ENCODE peak calls at places on chromosomes 2 and 18, in four cellular contexts. One of them, this sample, is unnamed.

GRCh38 chr18:46555724-46556123 is 101.3 kb downstream of the LOXHD1 start:
- DNase-seq in endothelial cell of umbilical vein: peak
- DNase-seq in HepG2: peak
- DNase-seq in A549: peak
- DNase-seq in this sample: peak

GRCh38 chr18:46621111-46621766 is 35.8 kb downstream of the LOXHD1 start:
- DNase-seq in endothelial cell of umbilical vein: no peak
- DNase-seq in HepG2: no peak
- DNase-seq in A549: no peak
- DNase-seq in this sample: no peak

GRCh38 chr2:15920696-15921095 is 19.7 kb upstream of the MYCN start:
- DNase-seq in endothelial cell of umbilical vein: no peak
- DNase-seq in HepG2: no peak
- DNase-seq in A549: no peak
- DNase-seq in this sample: no peak

GRCh38 chr18:32772580-32773186 is at the start of gene KLHL14:
- DNase-seq in endothelial cell of umbilical vein: no peak
- DNase-seq in HepG2: no peak
- DNase-seq in A549: no peak
- DNase-seq in this sample: no peak

GRCh38 chr2:121429119-121429903 is 101.4 kb upstream of the RNU4ATAC start:
- DNase-seq in endothelial cell of umbilical vein: no peak
- DNase-seq in HepG2: no peak
- DNase-seq in A549: no peak
- DNase-seq in this sample: no peak

GRCh38 chr18:60082790-60083189 is 183.0 kb downstream of the PMAIP1 start:
- DNase-seq in endothelial cell of umbilical vein: no peak
- DNase-seq in HepG2: no peak
- DNase-seq in A549: no peak
- DNase-seq in this sample: no peak

GRCh38 chr2:175131252-175131651 is 36.8 kb downstream of the ATF2 start:
- DNase-seq in endothelial cell of umbilical vein: no peak
- DNase-seq in HepG2: no peak
- DNase-seq in A549: no peak
- DNase-seq in this sample: no peak

GRCh38 chr2:127035212-127035611 is 71.7 kb downstream of the BIN1 start:
- DNase-seq in endothelial cell of umbilical vein: no peak
- DNase-seq in HepG2: peak
- DNase-seq in A549: no peak
- DNase-seq in this sample: no peak

GRCh38 chr2:208373460-208374089 is 33.0 kb upstream of the PTH2R start:
- DNase-seq in endothelial cell of umbilical vein: peak
- DNase-seq in HepG2: peak
- DNase-seq in A549: peak
- DNase-seq in this sample: peak

GRCh38 chr2:20645761-20646160 is 5.1 kb downstream of the HS1BP3 start:
- DNase-seq in endothelial cell of umbilical vein: no peak
- DNase-seq in HepG2: no peak
- DNase-seq in A549: no peak
- DNase-seq in this sample: no peak

GRCh38 chr2:20646446-20646845 is 4.5 kb downstream of the HS1BP3 start:
- DNase-seq in endothelial cell of umbilical vein: no peak
- DNase-seq in HepG2: no peak
- DNase-seq in A549: no peak
- DNase-seq in this sample: no peak

GRCh38 chr2:20648207-20648606 is 2.7 kb downstream of the HS1BP3 start:
- DNase-seq in endothelial cell of umbilical vein: no peak
- DNase-seq in HepG2: no peak
- DNase-seq in A549: no peak
- DNase-seq in this sample: no peak

GRCh38 chr2:20647764-20648164 is 3.1 kb downstream of the HS1BP3 start:
- DNase-seq in endothelial cell of umbilical vein: no peak
- DNase-seq in HepG2: no peak
- DNase-seq in A549: no peak
- DNase-seq in this sample: no peak

DNA sequence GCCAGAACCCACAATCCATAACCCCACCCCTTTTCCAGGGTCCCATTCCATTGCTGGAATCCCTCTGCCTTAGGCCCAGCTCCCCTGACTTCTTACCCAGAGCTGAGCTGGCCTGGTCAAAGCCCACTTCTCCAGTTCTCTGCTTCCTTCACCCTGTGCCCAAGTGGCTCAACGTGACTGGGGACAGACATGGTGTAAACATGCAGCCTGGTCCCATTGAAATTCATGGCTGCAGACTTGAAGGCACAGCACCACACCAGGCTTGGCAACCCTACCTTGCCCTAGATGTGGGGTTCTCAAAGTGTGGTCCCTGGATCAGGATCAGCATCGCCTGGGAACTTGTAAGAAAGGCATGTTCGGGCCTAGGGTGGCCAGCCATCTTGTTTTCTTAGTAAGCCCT is 3.7 kb downstream of the HS1BP3 start:
- DNase-seq in endothelial cell of umbilical vein: no peak
- DNase-seq in HepG2: no peak
- DNase-seq in A549: no peak
- DNase-seq in this sample: no peak
- TF ChIP-seq JUN in endothelial cell of umbilical vein: no peak
- TF ChIP-seq JUN in HepG2: no peak
- TF ChIP-seq JUN in A549: no peak
- TF ChIP-seq JUN in this sample: no peak

GRCh38 chr2:45127321-45127720 is 118.1 kb upstream of the SIX2 start:
- DNase-seq in endothelial cell of umbilical vein: no peak
- DNase-seq in HepG2: no peak
- DNase-seq in A549: no peak
- DNase-seq in this sample: no peak

GRCh38 chr2:45127891-45128290 is 118.6 kb upstream of the SIX2 start:
- DNase-seq in endothelial cell of umbilical vein: no peak
- DNase-seq in HepG2: no peak
- DNase-seq in A549: no peak
- DNase-seq in this sample: no peak

GRCh38 chr2:45130758-45131157 is 121.5 kb upstream of the SIX2 start:
- DNase-seq in endothelial cell of umbilical vein: peak
- DNase-seq in HepG2: no peak
- DNase-seq in A549: no peak
- DNase-seq in this sample: no peak

GRCh38 chr2:45131587-45131986 is 122.3 kb upstream of the SIX2 start:
- DNase-seq in endothelial cell of umbilical vein: no peak
- DNase-seq in HepG2: no peak
- DNase-seq in A549: no peak
- DNase-seq in this sample: no peak

DNA sequence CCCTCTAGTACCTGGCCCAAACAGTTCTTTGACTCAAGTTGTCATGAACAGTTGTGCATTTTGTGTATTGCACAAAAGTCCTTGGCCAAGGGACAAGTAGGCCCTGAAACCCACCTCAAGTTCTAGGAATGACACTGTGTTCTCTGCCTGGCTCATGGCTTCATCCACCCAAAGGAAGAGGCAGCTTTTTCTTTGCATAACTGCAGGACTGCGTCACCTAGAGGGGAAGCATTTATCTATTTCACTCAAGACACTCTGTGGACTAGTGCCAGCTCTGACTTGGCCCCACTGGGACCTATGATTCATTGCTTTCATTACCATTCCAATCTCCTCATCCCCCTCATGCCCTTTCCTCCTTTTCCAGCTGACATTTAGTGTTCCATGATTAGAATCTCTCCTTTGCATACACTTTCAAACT is 119.3 kb upstream of the SIX2 start:
- DNase-seq in endothelial cell of umbilical vein: peak
- DNase-seq in HepG2: no peak
- DNase-seq in A549: peak
- DNase-seq in this sample: no peak
- TF ChIP-seq CTCF in endothelial cell of umbilical vein: no peak
- TF ChIP-seq CTCF in HepG2: no peak
- TF ChIP-seq CTCF in A549: peak
- TF ChIP-seq CTCF in this sample: no peak

GRCh38 chr2:223949241-223949640 is 4.1 kb upstream of the WDFY1 start:
- DNase-seq in endothelial cell of umbilical vein: no peak
- DNase-seq in HepG2: no peak
- DNase-seq in A549: no peak
- DNase-seq in this sample: no peak

GRCh38 chr2:223944704-223945531 is at the start of gene WDFY1:
- DNase-seq in endothelial cell of umbilical vein: peak
- DNase-seq in HepG2: peak
- DNase-seq in A549: peak
- DNase-seq in this sample: peak

GRCh38 chr2:223945755-223946154 is 620 bp upstream of the WDFY1 start:
- DNase-seq in endothelial cell of umbilical vein: peak
- DNase-seq in HepG2: no peak
- DNase-seq in A549: no peak
- DNase-seq in this sample: no peak

GRCh38 chr2:223950448-223951347 is 5.6 kb upstream of the WDFY1 start:
- DNase-seq in endothelial cell of umbilical vein: peak
- DNase-seq in HepG2: no peak
- DNase-seq in A549: no peak
- DNase-seq in this sample: no peak

GRCh38 chr2:223947711-223948205 is 2.6 kb upstream of the WDFY1 start:
- DNase-seq in endothelial cell of umbilical vein: no peak
- DNase-seq in HepG2: no peak
- DNase-seq in A549: no peak
- DNase-seq in this sample: no peak
- TF ChIP-seq JUN in endothelial cell of umbilical vein: no peak
- TF ChIP-seq JUN in HepG2: no peak
- TF ChIP-seq JUN in A549: no peak
- TF ChIP-seq JUN in this sample: no peak

GRCh38 chr18:48896875-48897511 is 53.8 kb downstream of the SMAD7 start:
- DNase-seq in endothelial cell of umbilical vein: peak
- DNase-seq in HepG2: peak
- DNase-seq in A549: no peak
- DNase-seq in this sample: peak
- TF ChIP-seq CTCF in endothelial cell of umbilical vein: peak
- TF ChIP-seq CTCF in HepG2: peak
- TF ChIP-seq CTCF in A549: no peak
- TF ChIP-seq CTCF in this sample: no peak

GRCh38 chr2:176186024-176186423 is 2.4 kb upstream of the HOXD1 start:
- DNase-seq in endothelial cell of umbilical vein: no peak
- DNase-seq in HepG2: no peak
- DNase-seq in A549: no peak
- DNase-seq in this sample: no peak

GRCh38 chr2:176188218-176188968 is at the start of gene HOXD1:
- DNase-seq in endothelial cell of umbilical vein: peak
- DNase-seq in HepG2: peak
- DNase-seq in A549: peak
- DNase-seq in this sample: peak

GRCh38 chr2:176189666-176190641 is 1.5 kb downstream of the HOXD1 start:
- DNase-seq in endothelial cell of umbilical vein: peak
- DNase-seq in HepG2: no peak
- DNase-seq in A549: no peak
- DNase-seq in this sample: peak

GRCh38 chr2:176187306-176188217 is 906 bp upstream of the HOXD1 start:
- DNase-seq in endothelial cell of umbilical vein: peak
- DNase-seq in HepG2: peak
- DNase-seq in A549: peak
- DNase-seq in this sample: peak

DNA sequence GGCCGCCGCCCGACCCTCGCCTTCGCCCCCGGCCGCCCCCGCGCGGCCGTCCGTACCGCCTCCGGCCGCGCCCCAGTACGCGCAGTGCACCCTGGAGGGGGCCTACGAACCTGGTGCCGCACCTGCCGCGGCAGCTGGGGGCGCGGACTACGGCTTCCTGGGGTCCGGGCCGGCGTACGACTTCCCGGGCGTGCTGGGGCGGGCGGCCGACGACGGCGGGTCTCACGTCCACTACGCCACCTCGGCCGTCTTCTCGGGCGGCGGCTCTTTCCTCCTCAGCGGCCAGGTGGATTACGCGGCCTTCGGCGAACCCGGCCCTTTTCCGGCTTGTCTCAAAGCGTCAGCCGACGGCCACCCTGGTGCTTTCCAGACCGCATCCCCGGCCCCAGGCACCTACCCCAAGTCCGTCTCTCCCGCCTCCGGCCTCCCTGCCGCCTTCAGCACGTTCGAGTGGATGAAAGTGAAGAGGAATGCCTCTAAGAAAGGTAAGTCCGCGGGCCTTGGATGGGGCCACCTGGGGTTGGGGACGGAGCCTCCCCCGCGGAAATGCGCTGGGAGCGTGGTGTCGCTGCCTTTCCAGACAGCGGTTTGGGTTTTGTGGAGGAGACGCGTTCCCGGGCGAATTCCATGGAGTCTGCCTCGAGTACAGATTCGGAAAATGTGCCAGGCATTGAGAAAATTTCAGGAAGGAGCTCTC is 649 bp downstream of the HOXD1 start:
- DNase-seq in endothelial cell of umbilical vein: peak
- DNase-seq in HepG2: no peak
- DNase-seq in A549: no peak
- DNase-seq in this sample: peak
- TF ChIP-seq JUN in endothelial cell of umbilical vein: no peak
- TF ChIP-seq JUN in HepG2: no peak
- TF ChIP-seq JUN in A549: no peak
- TF ChIP-seq JUN in this sample: no peak

DNA sequence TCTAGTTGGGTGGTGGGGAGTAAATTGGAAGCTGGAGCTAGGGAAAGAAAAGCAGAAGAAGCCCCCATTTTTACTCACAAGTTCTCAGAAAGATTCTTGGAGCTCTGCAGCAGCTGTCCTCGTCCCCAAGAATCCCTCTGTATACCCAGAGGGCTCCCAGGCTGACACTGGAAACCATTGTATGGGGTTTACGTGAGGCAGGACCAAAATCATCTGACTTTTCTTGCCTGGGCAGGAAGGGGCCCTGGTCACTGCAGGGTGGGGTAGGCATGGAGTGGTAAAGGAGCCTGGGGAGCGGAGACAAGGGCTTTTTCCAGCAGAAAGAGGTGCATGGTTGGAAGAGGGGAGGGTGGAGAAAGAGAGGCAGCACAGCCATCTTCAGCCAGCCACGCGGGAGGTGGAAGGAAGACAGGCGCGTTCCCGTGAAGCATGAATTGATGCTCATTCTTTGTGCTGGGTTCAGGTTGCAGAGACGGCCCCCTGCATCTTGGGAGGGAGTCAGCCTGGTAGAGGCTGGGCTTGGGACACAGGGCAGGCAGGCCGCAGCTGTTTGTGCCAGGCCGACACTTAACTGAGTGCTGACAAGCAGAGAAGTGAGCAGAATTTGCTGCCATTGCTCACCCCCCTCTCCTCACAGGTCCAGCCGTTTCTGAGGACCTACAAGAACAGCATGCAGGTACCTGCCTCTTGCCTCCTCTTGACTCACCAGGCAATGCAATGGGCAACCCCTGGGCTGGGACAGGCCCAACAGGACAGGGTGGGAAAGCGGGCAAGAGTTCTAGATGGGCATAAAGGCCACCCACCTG is 94.8 kb downstream of the PLB1 start:
- DNase-seq in endothelial cell of umbilical vein: no peak
- DNase-seq in HepG2: no peak
- DNase-seq in A549: no peak
- DNase-seq in this sample: no peak
- TF ChIP-seq CTCF in endothelial cell of umbilical vein: no peak
- TF ChIP-seq CTCF in HepG2: no peak
- TF ChIP-seq CTCF in A549: no peak
- TF ChIP-seq CTCF in this sample: no peak

This sample was measured in WTC11.